ENCODE peak calls at places on chromosome 14, in five cellular contexts. S is 8988T, W is BJ, Z is EL, B is HS-27A. G is an unnamed sample.

GRCh38 chr14:79018846-79019245 is 848.7 kb downstream of the NRXN3 start:
- DNase-seq in Z (peak), S (no peak), B (no peak), W (no peak), G (no peak)

GRCh38 chr14:45198551-45198950 is 54.5 kb downstream of the MIS18BP1 start:
- DNase-seq in B (no peak), W (no peak), S (no peak), Z (peak), G (no peak)

GRCh38 chr14:57732886-57733285 is 133.0 kb downstream of the SLC35F4 start:
- DNase-seq in W (no peak), Z (peak), S (no peak), B (peak), G (no peak)

GRCh38 chr14:25537846-25538455 is 488.0 kb upstream of the STXBP6 start:
- DNase-seq in B (peak), Z (no peak), W (no peak), S (no peak), G (no peak)

GRCh38 chr14:54642950-54643695 is 76.2 kb downstream of the SAMD4A start:
- DNase-seq in B (no peak), S (no peak), Z (no peak), W (no peak), G (no peak)

GRCh38 chr14:93936245-93936644 is 9.1 kb downstream of the FAM181A start:
- DNase-seq in W (no peak), B (no peak), Z (no peak), S (no peak), G (no peak)

GRCh38 chr14:105897725-105898113 is 371.3 kb downstream of the TMEM121 start:
- DNase-seq in S (no peak), W (no peak), Z (no peak), B (no peak), G (no peak)

GRCh38 chr14:37122288-37122687 is 50.1 kb downstream of the SLC25A21 start:
- DNase-seq in Z (peak), S (no peak), B (peak), W (no peak), G (no peak)

GRCh38 chr14:80699861-80700260 is 241.7 kb downstream of the CEP128 start:
- DNase-seq in W (no peak), Z (no peak), S (no peak), B (no peak), G (no peak)

GRCh38 chr14:94521375-94522114 is 12.3 kb upstream of the SERPINA12 start:
- DNase-seq in W (no peak), S (no peak), Z (no peak), B (no peak), G (no peak)

GRCh38 chr14:92986254-92987147 is 63.6 kb downstream of the CHGA start:
- DNase-seq in W (no peak), B (peak), Z (peak), S (no peak), G (no peak)

GRCh38 chr14:99234982-99235491 is 37.0 kb downstream of the BCL11B start:
- DNase-seq in S (no peak), W (no peak), B (no peak), Z (no peak), G (no peak)

G was measured in sciatic nerve.